ENCODE peak calls at places on chromosomes 4 and X, in five cellular contexts. E is activated gamma-delta T cell treated with Interleukin-2 at 50 U/mL for 16 hours, S is H9, U is smooth muscle cell of the brain vasculature, V is GM23248. X is an unnamed sample.

GRCh38 chr4:8029689-8030088 is 90.0 kb upstream of the AFAP1 start:
- DNase-seq in E (no peak), S (no peak), U (no peak), V (no peak), X (no peak)

GRCh38 chr4:173801876-173802713 is 272.1 kb upstream of the HAND2 start:
- DNase-seq in E (no peak), S (no peak), U (no peak), V (peak; percentile 33), X (peak; percentile 73)

GRCh38 chr4:11702886-11703555 is 274.3 kb upstream of the HS3ST1 start:
- DNase-seq in E (no peak), S (no peak), U (no peak), V (no peak), X (no peak)

GRCh38 chr4:64230709-64231310 is 178.4 kb downstream of the TECRL start:
- DNase-seq in E (no peak), S (no peak), U (no peak), V (peak; percentile 0), X (peak; percentile 6)

GRCh38 chr4:145830699-145831098 is 107.9 kb downstream of the ZNF827 start:
- DNase-seq in E (no peak), S (no peak), U (no peak), V (no peak), X (no peak)

GRCh38 chr4:150181536-150181935 is 103.3 kb downstream of the DCLK2 start:
- DNase-seq in E (no peak), S (no peak), U (no peak), V (peak; percentile 13), X (peak; percentile 54)

GRCh38 chr4:20592666-20593065 is 107.6 kb upstream of the PACRGL start:
- DNase-seq in E (no peak), S (no peak), U (no peak), V (peak; percentile 45), X (peak; percentile 5)

GRCh38 chr4:103099691-103100392 is at the start of gene BDH2:
- DNase-seq in E (peak; percentile 39), S (peak; percentile 35), U (peak; percentile 79), V (peak; percentile 97), X (peak; percentile 99)

GRCh38 chrX:16807548-16807947 is 21.3 kb downstream of the TXLNG start:
- DNase-seq in E (no peak), S (no peak), U (no peak), V (peak; percentile 63), X (peak; percentile 12)

GRCh38 chrX:105820247-105820646 is 2.1 kb upstream of the NRK start:
- DNase-seq in E (no peak), S (peak; percentile 38), U (no peak), V (no peak), X (no peak)

GRCh38 chr4:18935956-18936355 is 914.4 kb upstream of the LCORL start:
- DNase-seq in E (no peak), S (peak; percentile 23), U (no peak), V (no peak), X (no peak)

GRCh38 chr4:188127157-188127874 is 11.9 kb upstream of the TRIML1 start:
- DNase-seq in E (no peak), S (no peak), U (peak; percentile 18), V (peak; percentile 13), X (no peak)

GRCh38 chrX:31331928-31332327 is 260.1 kb upstream of the FTHL17 start:
- DNase-seq in E (no peak), S (no peak), U (no peak), V (no peak), X (no peak)

GRCh38 chr4:183738081-183738673 is 79.1 kb downstream of the TRAPPC11 start:
- DNase-seq in E (no peak), S (no peak), U (no peak), V (peak; percentile 90), X (peak; percentile 87)

GRCh38 chr4:181939199-181939945 is 303.8 kb upstream of the TENM3 start:
- DNase-seq in E (no peak), S (no peak), U (no peak), V (peak; percentile 7), X (peak; percentile 28)